ENCODE peak calls at places on chromosomes 5 and 9, in five cellular contexts. I, T, P, H and S are unnamed samples.
A peak's percentile ranks its signal among the peaks of the same experiment; 100 is the strongest.

GRCh38 chr5:33941090-33941489 is 4.9 kb downstream of the RXFP3 start:
- DNase-seq in I (peak; percentile 8), T (no peak), P (no peak), H (no peak), S (no peak)

GRCh38 chr5:150070277-150070638 is 16.1 kb downstream of the CSF1R start:
- DNase-seq in I (no peak), T (no peak), P (no peak), H (no peak), S (no peak)

GRCh38 chr5:138539791-138540190 is 3.2 kb downstream of the ETF1 start:
- DNase-seq in I (no peak), T (no peak), P (no peak), H (no peak), S (no peak)

GRCh38 chr9:114027901-114028465 is 50.1 kb downstream of the AMBP start:
- DNase-seq in I (no peak), T (no peak), P (no peak), H (no peak), S (peak; percentile 4)

GRCh38 chr5:139930406-139930805 is 112.7 kb downstream of the NRG2 start:
- DNase-seq in I (no peak), T (no peak), P (no peak), H (no peak), S (no peak)

GRCh38 chr5:143644751-143645150 is 167.2 kb upstream of the HMHB1 start:
- DNase-seq in I (no peak), T (no peak), P (no peak), H (no peak), S (no peak)

GRCh38 chr9:2320126-2320525 is 301.5 kb upstream of the VLDLR start:
- DNase-seq in I (no peak), T (no peak), P (no peak), H (no peak), S (no peak)

GRCh38 chr9:650362-650761 is 191.1 kb upstream of the DMRT1 start:
- DNase-seq in I (no peak), T (no peak), P (no peak), H (no peak), S (no peak)

GRCh38 chr9:89444212-89444611 is 53.7 kb downstream of the SEMA4D start:
- DNase-seq in I (no peak), T (no peak), P (no peak), H (no peak), S (no peak)

GRCh38 chr9:92468206-92468605 is 14.1 kb downstream of the ASPN start:
- DNase-seq in I (no peak), T (peak; percentile 51), P (no peak), H (no peak), S (no peak)

GRCh38 chr5:151886741-151887261 is 37.9 kb downstream of the GLRA1 start:
- DNase-seq in I (no peak), T (no peak), P (no peak), H (no peak), S (no peak)

GRCh38 chr5:12952409-12952808 is 992.1 kb downstream of the DNAH5 start:
- DNase-seq in I (no peak), T (no peak), P (no peak), H (no peak), S (no peak)

DNA sequence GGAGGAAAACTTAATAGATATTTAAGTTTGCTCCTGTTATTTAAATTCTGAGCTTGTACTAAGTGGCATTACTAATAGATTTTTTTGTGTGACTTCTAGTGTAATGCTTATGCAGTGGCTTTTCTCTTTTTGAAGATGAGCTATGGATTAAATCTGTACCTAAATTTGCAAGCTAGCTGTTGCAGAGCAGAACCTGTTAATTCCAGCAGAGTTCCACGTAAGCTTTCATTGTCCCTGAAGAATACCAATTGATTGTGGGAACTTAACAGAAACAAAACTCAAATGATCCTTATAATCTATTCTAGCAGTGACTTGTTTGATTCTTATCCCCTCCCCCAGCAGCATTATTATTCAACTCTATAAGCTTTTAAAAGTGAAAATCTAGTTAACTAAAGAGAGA is 51.7 kb downstream of the MAN2A1 start:
- DNase-seq in I (no peak), T (no peak), P (no peak), H (no peak), S (no peak)
- H3K4me1 ChIP-seq in I (peaks cover 66% of the 10 kb centered on the region), T (peaks cover 36% of the 10 kb centered on the region), P (peaks cover 26% of the 10 kb centered on the region), H (peaks cover 12% of the 10 kb centered on the region), S (peaks cover 39% of the 10 kb centered on the region)

GRCh38 chr5:18987101-18987500 is 1000.9 kb downstream of the CDH18 start:
- DNase-seq in I (no peak), T (no peak), P (no peak), H (no peak), S (no peak)

GRCh38 chr5:18985397-18985796 is 1002.6 kb downstream of the CDH18 start:
- DNase-seq in I (no peak), T (peak; percentile 19), P (no peak), H (no peak), S (no peak)

GRCh38 chr5:18984559-18985080 is 1003.4 kb downstream of the CDH18 start:
- DNase-seq in I (no peak), T (peak; percentile 70), P (no peak), H (no peak), S (no peak)
- H3K4me1 ChIP-seq in I (no peaks in the 10 kb centered on the region), T (no peaks in the 10 kb centered on the region), P (no peaks in the 10 kb centered on the region), H (no peaks in the 10 kb centered on the region), S (no peaks in the 10 kb centered on the region)

DNA sequence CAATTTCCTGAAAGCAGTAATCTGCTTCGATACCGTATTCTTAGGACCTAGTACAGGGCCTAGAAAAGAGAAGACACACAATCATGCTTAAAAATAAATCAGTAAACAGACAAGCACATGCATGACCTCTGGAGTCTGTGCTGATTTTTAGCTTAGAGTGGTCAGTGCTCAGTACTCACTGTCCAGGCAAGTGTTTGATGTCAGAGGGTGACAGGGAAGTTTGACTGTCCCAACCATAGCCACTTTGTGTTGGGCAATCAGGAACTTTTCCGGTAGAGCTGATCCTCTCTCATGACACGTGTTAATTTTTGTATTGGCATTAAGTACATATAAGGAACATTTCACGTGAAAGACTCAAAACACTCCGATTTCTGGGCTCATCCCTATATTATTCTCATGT is 464.7 kb upstream of the KLF4 start:
- DNase-seq in I (no peak), T (no peak), P (no peak), H (no peak), S (no peak)
- H3K4me1 ChIP-seq in I (no peaks in the 10 kb centered on the region), T (no peaks in the 10 kb centered on the region), P (no peaks in the 10 kb centered on the region), H (no peaks in the 10 kb centered on the region), S (peaks cover 5% of the 10 kb centered on the region)

GRCh38 chr9:124815601-124816000 is 37.7 kb upstream of the WDR38 start:
- DNase-seq in I (no peak), T (no peak), P (peak; percentile 3), H (no peak), S (no peak)
- H3K4me1 ChIP-seq in I (no peaks in the 10 kb centered on the region), T (peaks cover 66% of the 10 kb centered on the region), P (peaks cover 12% of the 10 kb centered on the region), H (peaks cover 2% of the 10 kb centered on the region), S (peaks cover 35% of the 10 kb centered on the region)

GRCh38 chr9:33154368-33154767 is 12.8 kb downstream of the B4GALT1 start:
- DNase-seq in I (no peak), T (no peak), P (no peak), H (no peak), S (no peak)

GRCh38 chr9:33153666-33154065 is 13.5 kb downstream of the B4GALT1 start:
- DNase-seq in I (no peak), T (no peak), P (no peak), H (no peak), S (no peak)

GRCh38 chr9:33153001-33153400 is 14.1 kb downstream of the B4GALT1 start:
- DNase-seq in I (no peak), T (no peak), P (no peak), H (no peak), S (no peak)

GRCh38 chr9:33157960-33158359 is 9.2 kb downstream of the B4GALT1 start:
- DNase-seq in I (no peak), T (peak; percentile 68), P (no peak), H (no peak), S (no peak)

DNA sequence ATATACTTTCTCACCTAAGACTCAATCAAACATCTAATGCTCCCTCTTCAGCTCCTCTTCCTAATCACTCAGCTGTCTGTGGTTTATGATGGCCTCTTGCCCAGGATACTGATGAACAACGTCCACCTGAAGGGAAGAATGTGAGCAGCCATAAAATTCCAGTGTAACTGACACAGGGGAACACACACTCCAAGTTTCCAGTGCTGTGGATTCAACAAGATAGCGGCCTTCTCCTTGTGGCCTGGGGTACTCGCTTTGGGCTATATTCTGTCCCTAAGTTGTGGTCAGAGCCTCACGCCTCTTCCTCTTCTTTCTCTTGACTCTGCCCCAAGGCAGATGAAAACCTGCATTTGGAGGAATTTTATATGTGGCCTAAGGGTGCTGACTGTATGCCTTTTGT is 11.7 kb downstream of the B4GALT1 start:
- DNase-seq in I (no peak), T (peak; percentile 68), P (no peak), H (no peak), S (no peak)
- H3K4me1 ChIP-seq in I (peaks cover 45% of the 10 kb centered on the region), T (peaks cover 74% of the 10 kb centered on the region), P (peaks cover 97% of the 10 kb centered on the region), H (peaks cover 38% of the 10 kb centered on the region), S (peaks cover 64% of the 10 kb centered on the region)

GRCh38 chr9:34520096-34520495 is 2.7 kb downstream of the ENHO start:
- DNase-seq in I (no peak), T (no peak), P (no peak), H (no peak), S (no peak)
- H3K4me1 ChIP-seq in I (peaks cover 9% of the 10 kb centered on the region), T (peaks cover 9% of the 10 kb centered on the region), P (peaks cover 9% of the 10 kb centered on the region), H (no peaks in the 10 kb centered on the region), S (peaks cover 11% of the 10 kb centered on the region)

GRCh38 chr9:5524090-5524489 is 13.8 kb downstream of the PDCD1LG2 start:
- DNase-seq in I (no peak), T (no peak), P (no peak), H (no peak), S (no peak)
- H3K4me1 ChIP-seq in I (no peaks in the 10 kb centered on the region), T (no peaks in the 10 kb centered on the region), P (no peaks in the 10 kb centered on the region), H (peaks cover 8% of the 10 kb centered on the region), S (no peaks in the 10 kb centered on the region)

GRCh38 chr9:121738391-121738790 is 87.0 kb downstream of the DAB2IP start:
- DNase-seq in I (no peak), T (no peak), P (no peak), H (no peak), S (no peak)
- H3K4me1 ChIP-seq in I (peaks cover 2% of the 10 kb centered on the region), T (peaks cover 81% of the 10 kb centered on the region), P (peaks cover 93% of the 10 kb centered on the region), H (peaks cover 40% of the 10 kb centered on the region), S (peaks cover 90% of the 10 kb centered on the region)

GRCh38 chr5:174734571-174735497 is 10.5 kb downstream of the MSX2 start:
- DNase-seq in I (no peak), T (no peak), P (no peak), H (no peak), S (no peak)
- H3K4me1 ChIP-seq in I (no peaks in the 10 kb centered on the region), T (peaks cover 8% of the 10 kb centered on the region), P (peaks cover 10% of the 10 kb centered on the region), H (no peaks in the 10 kb centered on the region), S (peaks cover 19% of the 10 kb centered on the region)

DNA sequence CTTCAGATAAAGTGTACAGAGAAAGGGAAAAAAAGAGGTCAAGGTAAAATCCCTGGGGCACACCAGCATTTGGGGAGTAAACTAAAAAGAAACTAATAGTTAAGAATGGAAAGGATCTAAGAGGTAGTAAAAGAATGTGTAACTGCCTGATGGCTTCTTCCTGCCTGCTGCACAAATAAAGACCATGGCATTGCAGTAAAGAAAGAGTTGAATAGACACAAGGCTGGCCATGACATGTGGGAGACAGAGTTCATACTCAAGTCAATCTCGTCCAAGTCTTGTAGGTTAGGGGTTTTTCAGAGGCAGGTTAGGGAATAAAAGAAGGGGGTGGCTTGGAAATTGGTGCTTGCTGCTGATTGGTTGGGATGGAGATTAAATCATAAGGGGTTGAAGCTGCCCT is 57.6 kb downstream of the DNAJC21 start:
- DNase-seq in I (no peak), T (no peak), P (no peak), H (no peak), S (no peak)
- H3K4me1 ChIP-seq in I (no peaks in the 10 kb centered on the region), T (no peaks in the 10 kb centered on the region), P (no peaks in the 10 kb centered on the region), H (no peaks in the 10 kb centered on the region), S (no peaks in the 10 kb centered on the region)